ENCODE peak calls at places on chromosomes 2 and 18, in nine cellular contexts. P is fibroblast of lung, F is H1, X is PC-3, R is IMR-90, T is HCT116, H is mammary epithelial cell, N is endothelial cell of umbilical vein, J is GM23248. L is an unnamed sample.
A peak's percentile ranks its signal among the peaks of the same experiment; 100 is the strongest.

GRCh38 chr18:52370841-52371240 is 30.8 kb downstream of the DCC start:
- DNase-seq in P (no peak), F (no peak), X (no peak), R (no peak), T (no peak), H (no peak), N (no peak), J (no peak), L (no peak)

GRCh38 chr2:15092691-15093090 is 460.2 kb downstream of the LRATD1 start:
- DNase-seq in P (peak; percentile 47), F (no peak), X (peak; percentile 17), R (peak; percentile 64), T (no peak), H (peak; percentile 2), N (no peak), J (peak; percentile 31), L (no peak)

GRCh38 chr2:54455584-54456525 is at the start of gene SPTBN1:
- DNase-seq in P (peak; percentile 93), F (peak; percentile 70), X (peak; percentile 66), R (peak; percentile 90), T (peak; percentile 61), H (peak; percentile 74), N (peak; percentile 88), J (peak; percentile 93), L (peak; percentile 73)

GRCh38 chr2:241298554-241299165 is 16.8 kb downstream of the HDLBP start:
- DNase-seq in P (no peak), F (no peak), X (no peak), R (no peak), T (no peak), H (no peak), N (no peak), J (no peak), L (no peak)

GRCh38 chr2:74441690-74442482 is at the start of gene RTKN:
- DNase-seq in P (no peak), F (no peak), X (peak; percentile 83), R (no peak), T (peak; percentile 82), H (peak; percentile 91), N (no peak), J (peak; percentile 41), L (peak; percentile 37)

GRCh38 chr2:111952871-111953497 is 54.6 kb downstream of the MERTK start:
- DNase-seq in P (no peak), F (no peak), X (no peak), R (no peak), T (no peak), H (no peak), N (no peak), J (no peak), L (peak; percentile 84)

GRCh38 chr2:170276056-170276455 is 98.1 kb downstream of the MYO3B start:
- DNase-seq in P (no peak), F (no peak), X (no peak), R (no peak), T (no peak), H (no peak), N (no peak), J (no peak), L (no peak)

GRCh38 chr2:10220516-10221391 is 82.0 kb upstream of the HPCAL1 start:
- DNase-seq in P (peak; percentile 78), F (no peak), X (peak; percentile 90), R (peak; percentile 87), T (no peak), H (peak; percentile 40), N (no peak), J (peak; percentile 81), L (no peak)

GRCh38 chr18:77013777-77014525 is 118.6 kb downstream of the MBP start:
- DNase-seq in P (no peak), F (no peak), X (no peak), R (no peak), T (no peak), H (no peak), N (no peak), J (no peak), L (no peak)

GRCh38 chr18:69874058-69874457 is 73.6 kb downstream of the CD226 start:
- DNase-seq in P (peak; percentile 50), F (no peak), X (no peak), R (peak; percentile 65), T (no peak), H (no peak), N (no peak), J (peak; percentile 74), L (no peak)

GRCh38 chr2:42812899-42813479 is 20.6 kb upstream of the HAAO start:
- DNase-seq in P (peak; percentile 42), F (no peak), X (peak; percentile 56), R (peak; percentile 31), T (peak; percentile 39), H (peak; percentile 32), N (peak; percentile 56), J (peak; percentile 53), L (peak; percentile 36)

GRCh38 chr2:237673130-237673921 is 45.9 kb downstream of the LRRFIP1 start:
- DNase-seq in P (peak; percentile 79), F (no peak), X (peak; percentile 77), R (peak; percentile 75), T (peak; percentile 75), H (peak; percentile 79), N (peak; percentile 74), J (peak; percentile 91), L (peak; percentile 82)

GRCh38 chr2:20145497-20146193 is 79.3 kb downstream of the SDC1 start:
- DNase-seq in P (no peak), F (no peak), X (no peak), R (no peak), T (no peak), H (no peak), N (no peak), J (no peak), L (no peak)

GRCh38 chr2:180573951-180574350 is 406.5 kb upstream of the UBE2E3 start:
- DNase-seq in P (no peak), F (no peak), X (peak; percentile 97), R (peak; percentile 37), T (peak; percentile 72), H (peak; percentile 88), N (no peak), J (peak; percentile 51), L (no peak)

GRCh38 chr2:104853926-104854506 is at the start of gene POU3F3:
- DNase-seq in P (peak; percentile 21), F (peak; percentile 96), X (no peak), R (no peak), T (no peak), H (no peak), N (no peak), J (peak; percentile 24), L (no peak)

GRCh38 chr2:38277245-38278119 is 99.6 kb downstream of the ATL2 start:
- DNase-seq in P (no peak), F (peak; percentile 31), X (peak; percentile 16), R (peak; percentile 40), T (no peak), H (no peak), N (no peak), J (no peak), L (no peak)

GRCh38 chr18:12463191-12463590 is 55.5 kb downstream of the PRELID3A start:
- DNase-seq in P (no peak), F (no peak), X (no peak), R (no peak), T (no peak), H (no peak), N (peak; percentile 49), J (no peak), L (no peak)

GRCh38 chr2:8247905-8248622 is 433.8 kb upstream of the ID2 start:
- DNase-seq in P (peak; percentile 2), F (no peak), X (no peak), R (peak; percentile 6), T (no peak), H (no peak), N (no peak), J (peak; percentile 83), L (no peak)

GRCh38 chr18:13280066-13280795 is 61.7 kb downstream of the LDLRAD4 start:
- DNase-seq in P (no peak), F (no peak), X (no peak), R (no peak), T (no peak), H (no peak), N (no peak), J (no peak), L (no peak)

GRCh38 chr2:27203741-27204140 is 8.1 kb upstream of the ATRAID start:
- DNase-seq in P (no peak), F (no peak), X (no peak), R (no peak), T (no peak), H (no peak), N (no peak), J (no peak), L (no peak)
- H3K36me3 ChIP-seq in P (peaks cover 17% of the 10 kb centered on the region), F (peaks cover 60% of the 10 kb centered on the region), X (peaks cover 33% of the 10 kb centered on the region), R (peaks cover 62% of the 10 kb centered on the region), T (peaks cover 68% of the 10 kb centered on the region), H (peaks cover 6% of the 10 kb centered on the region), N (peaks cover 58% of the 10 kb centered on the region), J (no peaks in the 10 kb centered on the region), L (no peaks in the 10 kb centered on the region)

GRCh38 chr2:234544659-234545611 is 48.1 kb upstream of the ARL4C start:
- DNase-seq in P (peak; percentile 72), F (peak; percentile 29), X (peak; percentile 78), R (peak; percentile 59), T (peak; percentile 38), H (peak; percentile 47), N (peak; percentile 38), J (peak; percentile 76), L (peak; percentile 61)
- H3K4me2 ChIP-seq in P (no peak overlapping the region), F (peak overlapping the region; percentile 67), X (peak overlapping the region; percentile 60), R (no peak overlapping the region), T (peak overlapping the region; percentile 51), H (peak overlapping the region; percentile 37), N (peak overlapping the region; percentile 18), J (no peak overlapping the region), L (no peak overlapping the region)

DNA sequence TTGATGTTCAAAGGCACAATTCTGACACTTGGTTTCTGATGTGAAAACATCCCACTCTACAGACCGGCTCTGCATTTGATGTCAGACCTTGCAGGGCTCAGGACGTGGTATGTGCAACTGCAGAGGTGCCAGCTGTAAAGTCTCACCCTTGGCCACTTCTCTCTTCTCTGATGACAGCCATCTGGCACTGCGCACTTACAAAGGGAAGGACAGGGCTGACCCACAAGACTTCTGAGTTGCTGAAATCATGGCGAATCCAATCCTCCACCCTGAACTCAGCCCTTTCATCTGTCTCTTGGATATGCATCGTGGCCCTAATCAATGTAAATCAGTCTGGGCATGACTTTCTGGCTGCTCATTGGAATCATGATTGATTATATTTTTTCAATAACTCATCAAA is 82.5 kb downstream of the SEPTIN10 start:
- DNase-seq in P (no peak), F (no peak), X (no peak), R (no peak), T (no peak), H (no peak), N (no peak), J (no peak), L (no peak)
- H3K27me3 ChIP-seq in P (peaks cover 15% of the 10 kb centered on the region), F (no peaks in the 10 kb centered on the region), X (no peaks in the 10 kb centered on the region), R (peaks cover 40% of the 10 kb centered on the region), T (no peaks in the 10 kb centered on the region), H (no peaks in the 10 kb centered on the region), N (peaks cover 10% of the 10 kb centered on the region), J (peaks cover 9% of the 10 kb centered on the region), L (no peaks in the 10 kb centered on the region)

DNA sequence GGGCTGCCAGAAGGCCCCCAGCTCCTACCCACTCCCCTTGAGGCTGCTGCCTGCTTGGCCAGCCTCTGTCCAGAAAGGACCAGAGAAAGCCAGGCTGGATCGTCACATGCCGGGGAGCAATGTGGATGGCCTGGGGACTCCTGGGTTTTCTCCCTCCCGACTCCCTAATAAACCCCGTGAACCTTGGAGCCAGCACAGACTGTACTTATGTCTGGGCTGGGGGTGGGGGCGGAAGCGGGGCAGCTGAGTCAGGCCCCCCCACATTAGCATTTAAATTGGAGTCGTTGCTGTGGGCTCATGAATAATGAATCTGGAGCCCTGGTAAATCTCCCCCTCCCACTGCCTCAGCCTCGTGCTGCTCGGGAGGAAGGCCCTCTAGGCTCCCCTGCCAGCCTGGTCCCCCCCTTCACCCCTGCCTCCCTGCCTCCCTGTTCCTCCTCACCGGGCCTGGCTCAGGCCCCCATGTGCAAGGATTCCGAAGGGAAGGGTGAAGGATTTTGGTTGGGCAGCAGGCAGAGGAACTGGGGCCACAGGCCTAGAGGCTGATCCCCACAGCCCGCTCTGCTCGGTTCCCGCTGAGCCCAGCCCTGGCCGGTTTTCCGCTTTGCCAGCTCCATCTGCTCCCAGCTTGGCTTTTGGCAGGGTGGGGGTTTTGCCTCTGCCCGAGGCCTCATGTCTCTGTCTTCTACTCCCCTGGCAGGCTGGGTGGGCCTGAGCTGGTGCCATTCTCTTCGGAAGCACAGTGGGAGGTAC is 7.3 kb upstream of the ASIC4 start:
- DNase-seq in P (no peak), F (no peak), X (no peak), R (no peak), T (no peak), H (no peak), N (no peak), J (no peak), L (no peak)
- H3K36me3 ChIP-seq in P (peaks cover 16% of the 10 kb centered on the region), F (no peaks in the 10 kb centered on the region), X (no peaks in the 10 kb centered on the region), R (peaks cover 45% of the 10 kb centered on the region), T (peaks cover 6% of the 10 kb centered on the region), H (no peaks in the 10 kb centered on the region), N (peaks cover 28% of the 10 kb centered on the region), J (peaks cover 4% of the 10 kb centered on the region), L (no peaks in the 10 kb centered on the region)

L was measured in MM.1S.